ENCODE peak calls at places on chromosomes 1 and 21, in six cellular contexts. R is adrenal gland, E is gastrocnemius medialis, B is A549, H is SK-N-SH, X is cardiac muscle cell. K is an unnamed sample. For H3K4me1, the result is how much of the 10 kb centered on the place peaks cover.

GRCh38 chr1:149885364-149886111 is 13.8 kb upstream of the BOLA1 start:
- DNase-seq in B (peak), H (peak), X (peak), R (peak), E (peak), K (peak)

GRCh38 chr21:34871026-34871908 is 177.8 kb downstream of the RUNX1 start:
- DNase-seq in R (no peak), E (no peak), H (no peak), X (no peak), B (no peak), K (no peak)

GRCh38 chr1:226736908-226737818 is 1.9 kb downstream of the ITPKB start:
- DNase-seq in E (peak), H (peak), B (no peak), X (peak), R (no peak), K (peak)

GRCh38 chr1:89942014-89942413 is 52.9 kb upstream of the ZNF326 start:
- DNase-seq in H (no peak), E (no peak), X (no peak), B (no peak), R (no peak), K (no peak)

GRCh38 chr1:160827418-160827817 is 31.4 kb downstream of the LY9 start:
- DNase-seq in R (no peak), H (no peak), E (no peak), X (no peak), B (peak), K (peak)

GRCh38 chr1:31944205-31945089 is 6.3 kb upstream of the PTP4A2 start:
- DNase-seq in R (peak), X (peak), H (no peak), B (peak), E (peak), K (peak)

GRCh38 chr1:183567584-183567983 is 22.7 kb downstream of the NCF2 start:
- DNase-seq in H (no peak), B (no peak), X (no peak), E (no peak), R (peak), K (peak)

GRCh38 chr21:39587376-39587775 is 25.4 kb upstream of the B3GALT5 start:
- DNase-seq in X (no peak), E (no peak), B (no peak), H (no peak), R (no peak), K (no peak)

GRCh38 chr1:2174348-2175054 is 20.1 kb downstream of the FAAP20 start:
- DNase-seq in E (no peak), R (no peak), B (peak), H (peak), X (peak), K (peak)

GRCh38 chr1:203797216-203797615 is 1.8 kb downstream of the ZBED6 start:
- DNase-seq in R (no peak), E (no peak), X (no peak), H (no peak), B (no peak), K (no peak)
- H3K4me1 ChIP-seq in R (half or more), E (half or more), X (under half), H (under half), B (under half), K (half or more)

GRCh38 chr1:18597159-18598042 is 33.2 kb upstream of the PAX7 start:
- DNase-seq in H (peak), E (peak), X (peak), B (peak), R (peak), K (peak)
- TF ChIP-seq CTCF in H (peak), E (peak), X (peak), B (peak), R (peak), K (peak)

GRCh38 chr1:116769050-116769449 is 14.8 kb downstream of the CD2 start:
- DNase-seq in E (no peak), H (no peak), X (no peak), R (no peak), B (no peak), K (no peak)
- H3K4me1 ChIP-seq in E (under half), H (under half), X (under half), R (under half), B (under half), K (under half)

DNA sequence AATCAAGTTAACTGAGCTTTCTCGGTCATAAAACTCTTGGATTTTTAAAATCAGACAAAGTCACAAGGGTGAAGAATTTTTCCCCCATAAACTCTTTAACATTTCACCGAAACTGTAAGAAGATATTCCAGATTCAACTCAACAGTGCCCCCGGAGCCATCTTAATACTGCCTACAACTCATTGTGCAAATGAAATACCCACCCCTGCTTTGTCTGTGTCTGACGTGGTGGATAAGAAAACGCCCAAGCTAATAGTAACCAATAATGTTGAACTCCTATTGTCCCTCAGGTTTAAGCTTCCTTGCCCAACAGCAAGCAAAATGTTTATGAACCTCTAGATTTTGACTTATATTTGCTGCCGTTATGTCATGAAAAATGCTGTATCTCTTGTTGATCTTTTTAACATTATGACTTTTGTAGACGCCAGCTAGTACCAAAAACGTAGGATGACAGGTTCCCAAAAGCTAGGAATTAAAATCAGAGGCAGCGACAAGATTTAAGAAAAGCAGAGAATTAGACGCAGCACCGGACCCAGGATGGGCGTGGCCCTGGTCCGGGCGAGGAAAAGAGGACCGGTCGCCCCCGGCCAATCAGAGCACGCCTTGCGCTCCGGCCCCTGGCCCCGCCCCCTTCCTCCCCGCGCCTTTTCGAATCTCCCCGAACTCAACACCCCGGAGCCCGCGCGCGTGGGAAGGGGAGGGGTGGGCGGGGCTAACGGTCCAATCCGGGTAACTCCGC is 1.1 kb downstream of the STMN1 start:
- DNase-seq in X (peak), B (peak), E (peak), H (peak), R (peak), K (peak)
- TF ChIP-seq CTCF in X (peak), B (no peak), E (no peak), H (peak), R (no peak), K (peak)

GRCh38 chr1:17635276-17635675 is 95.8 kb downstream of the ARHGEF10L start:
- DNase-seq in B (no peak), X (no peak), H (no peak), E (no peak), R (no peak), K (no peak)

GRCh38 chr1:17635811-17636210 is 96.3 kb downstream of the ARHGEF10L start:
- DNase-seq in X (no peak), B (no peak), E (no peak), H (no peak), R (peak), K (peak)

GRCh38 chr1:17637055-17637454 is 97.6 kb downstream of the ARHGEF10L start:
- DNase-seq in H (no peak), R (no peak), X (no peak), B (no peak), E (no peak), K (no peak)

GRCh38 chr1:17633654-17634053 is 94.2 kb downstream of the ARHGEF10L start:
- DNase-seq in B (no peak), R (no peak), E (no peak), X (no peak), H (no peak), K (peak)

GRCh38 chr1:17636612-17637011 is 97.1 kb downstream of the ARHGEF10L start:
- DNase-seq in R (no peak), E (no peak), X (no peak), B (no peak), H (no peak), K (no peak)
- H3K4me1 ChIP-seq in R (under half), E (under half), X (under half), B (under half), H (under half), K (half or more)

DNA sequence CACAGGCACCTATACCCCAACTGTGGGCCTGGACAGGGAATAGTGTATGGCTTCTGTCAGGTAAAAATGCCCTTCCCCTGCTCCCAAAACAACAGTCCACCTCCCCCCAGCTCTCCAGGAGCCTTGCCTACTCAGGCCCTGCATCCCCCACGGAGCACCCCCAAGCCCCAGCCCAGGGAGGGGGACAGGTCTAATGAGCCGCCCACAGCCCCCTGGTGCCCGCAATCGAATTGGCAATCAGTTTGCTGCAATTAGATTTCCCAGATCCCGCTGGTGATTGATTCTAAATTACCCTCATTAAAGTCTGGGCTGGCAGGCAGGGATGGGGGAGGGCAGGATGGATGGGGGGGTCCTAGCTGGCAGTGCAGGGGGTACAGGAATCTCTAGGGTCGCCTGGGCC is 8.1 kb downstream of the SDC3 start:
- DNase-seq in E (no peak), X (no peak), H (peak), R (no peak), B (no peak), K (no peak)
- TF ChIP-seq CTCF in E (no peak), X (no peak), H (no peak), R (no peak), B (no peak), K (no peak)

GRCh38 chr1:15418811-15419515 is 9.3 kb downstream of the EFHD2 start:
- DNase-seq in E (no peak), H (no peak), B (no peak), R (peak), X (no peak), K (no peak)
- H3K4me1 ChIP-seq in E (under half), H (under half), B (half or more), R (half or more), X (under half), K (under half)

GRCh38 chr1:169106921-169107672 is 607 bp downstream of the ATP1B1 start:
- DNase-seq in H (peak), R (no peak), E (no peak), X (no peak), B (no peak), K (no peak)
- TF ChIP-seq CTCF in H (no peak), R (no peak), E (no peak), X (no peak), B (no peak), K (no peak)

K was measured in tibial artery.